ENCODE peak calls at places on chromosomes 4 and X, in five cellular contexts. E, J, Y, H and X are unnamed samples.

GRCh38 chr4:86497131-86497530 is 97.0 kb upstream of the PTPN13 start:
- DNase-seq in H (peak), E (no peak), J (no peak), Y (peak), X (peak)

GRCh38 chrX:132568291-132568690 is 79.5 kb upstream of the MBNL3 start:
- DNase-seq in H (no peak), E (no peak), Y (no peak), J (no peak), X (no peak)

GRCh38 chr4:185358514-185359433 is 37.0 kb downstream of the LRP2BP start:
- DNase-seq in H (peak), Y (peak), J (no peak), E (no peak), X (no peak)

GRCh38 chr4:42150653-42151567 is 1.5 kb downstream of the BEND4 start:
- DNase-seq in E (no peak), Y (no peak), J (peak), H (no peak), X (no peak)

GRCh38 chr4:48249378-48249777 is 20.3 kb downstream of the TEC start:
- DNase-seq in E (no peak), J (no peak), Y (no peak), H (no peak), X (no peak)

GRCh38 chrX:6053126-6053625 is 175.5 kb downstream of the NLGN4X start:
- DNase-seq in J (no peak), H (no peak), Y (no peak), E (no peak), X (no peak)

GRCh38 chrX:12007881-12008280 is 130.4 kb upstream of the FRMPD4 start:
- DNase-seq in H (peak), Y (peak), E (no peak), J (no peak), X (peak)

GRCh38 chrX:13688384-13688771 is 550 bp upstream of the RAB9A start:
- DNase-seq in J (no peak), E (no peak), Y (peak), H (no peak), X (no peak)

GRCh38 chrX:139222511-139223200 is 307.9 kb upstream of the F9 start:
- DNase-seq in E (no peak), H (no peak), J (no peak), Y (no peak), X (no peak)

GRCh38 chrX:30620125-30620524 is 33.1 kb upstream of the GK start:
- DNase-seq in Y (no peak), J (no peak), H (peak), E (no peak), X (no peak)

GRCh38 chr4:20368926-20369325 is 117.2 kb downstream of the SLIT2 start:
- DNase-seq in E (no peak), Y (no peak), H (peak), J (no peak), X (peak)

GRCh38 chr4:5696341-5696740 is 12.0 kb downstream of the EVC2 start:
- DNase-seq in J (no peak), E (no peak), Y (no peak), H (no peak), X (no peak)

GRCh38 chr4:128291096-128291495 is 3.5 kb upstream of the PGRMC2 start:
- DNase-seq in Y (no peak), E (no peak), H (no peak), J (no peak), X (no peak)

GRCh38 chrX:9738146-9738545 is 27.5 kb downstream of the GPR143 start:
- DNase-seq in Y (no peak), H (no peak), E (no peak), J (no peak), X (no peak)

GRCh38 chr4:88382621-88383020 is 4.0 kb downstream of the HERC6 start:
- DNase-seq in H (no peak), Y (peak), E (no peak), J (no peak), X (no peak)

GRCh38 chrX:85107407-85107806 is 103.7 kb downstream of the APOOL start:
- DNase-seq in H (no peak), E (no peak), J (no peak), Y (peak), X (peak)

GRCh38 chr4:182577411-182577810 is 334.2 kb downstream of the TENM3 start:
- DNase-seq in Y (no peak), E (no peak), J (no peak), H (no peak), X (no peak)

GRCh38 chrX:131975851-131976250 is 47.3 kb upstream of the STK26 start:
- DNase-seq in H (no peak), J (no peak), Y (no peak), E (no peak), X (no peak)

GRCh38 chrX:108299101-108299591 is 139.1 kb downstream of the COL4A6 start:
- DNase-seq in Y (peak), H (peak), E (no peak), J (peak), X (no peak)

GRCh38 chrX:2576793-2577192 is 76.0 kb upstream of the DHRSX start:
- DNase-seq in H (no peak), Y (peak), J (no peak), E (no peak), X (no peak)

GRCh38 chr4:64417974-64418373 is 8.7 kb upstream of the TECRL start:
- DNase-seq in E (peak), H (no peak), Y (peak), J (no peak), X (no peak)

GRCh38 chr4:153260553-153261306 is 56.5 kb downstream of the TRIM2 start:
- DNase-seq in J (peak), Y (no peak), H (peak), E (no peak), X (peak)

GRCh38 chr4:44996276-44996845 is 270.0 kb upstream of the GNPDA2 start:
- DNase-seq in J (no peak), Y (no peak), H (no peak), E (no peak), X (no peak)

GRCh38 chr4:158410272-158410671 is 111.4 kb upstream of the RXFP1 start:
- DNase-seq in Y (peak), H (peak), J (peak), E (no peak), X (peak)

GRCh38 chr4:55765070-55765469 is 54.5 kb upstream of the EXOC1L start:
- DNase-seq in H (no peak), J (no peak), E (no peak), Y (no peak), X (no peak)

GRCh38 chrX:38652934-38653442 is 91.6 kb downstream of the TSPAN7 start:
- DNase-seq in J (no peak), E (no peak), Y (no peak), H (no peak), X (no peak)

GRCh38 chr4:73917081-73917501 is 47.9 kb downstream of the CXCL1 start:
- DNase-seq in E (no peak), J (no peak), H (peak), Y (peak), X (peak)

GRCh38 chr4:121164291-121164690 is at the start of gene TNIP3:
- DNase-seq in E (no peak), J (no peak), H (peak), Y (peak), X (peak)

GRCh38 chrX:107579956-107580355 is 48.4 kb upstream of the PRPS1 start:
- DNase-seq in J (no peak), E (no peak), Y (peak), H (no peak), X (peak)

GRCh38 chrX:11472381-11472780 is 179.2 kb downstream of the AMELX start:
- DNase-seq in Y (no peak), E (no peak), H (no peak), J (no peak), X (no peak)

GRCh38 chr4:48340276-48340904 is 939 bp upstream of the SLAIN2 start:
- DNase-seq in Y (peak), J (peak), H (peak), E (no peak), X (peak)

GRCh38 chr4:118206627-118207026 is 146.2 kb downstream of the PRSS12 start:
- DNase-seq in H (peak), E (no peak), Y (no peak), J (no peak), X (peak)

GRCh38 chr4:148747721-148748268 is 305.6 kb upstream of the NR3C2 start:
- DNase-seq in Y (no peak), H (no peak), E (no peak), J (no peak), X (no peak)

GRCh38 chr4:159252491-159252890 is 149.6 kb downstream of the RAPGEF2 start:
- DNase-seq in Y (no peak), E (no peak), J (no peak), H (peak), X (no peak)

GRCh38 chrX:38987135-38987780 is 186.0 kb downstream of the MID1IP1 start:
- DNase-seq in J (no peak), E (no peak), Y (no peak), H (no peak), X (peak)

GRCh38 chrX:106178826-106179225 is 10.7 kb downstream of the PWWP3B start:
- DNase-seq in Y (no peak), H (no peak), E (no peak), J (peak), X (no peak)

GRCh38 chrX:106177982-106178321 is 9.8 kb downstream of the PWWP3B start:
- DNase-seq in H (no peak), J (no peak), E (no peak), Y (no peak), X (no peak)

DNA sequence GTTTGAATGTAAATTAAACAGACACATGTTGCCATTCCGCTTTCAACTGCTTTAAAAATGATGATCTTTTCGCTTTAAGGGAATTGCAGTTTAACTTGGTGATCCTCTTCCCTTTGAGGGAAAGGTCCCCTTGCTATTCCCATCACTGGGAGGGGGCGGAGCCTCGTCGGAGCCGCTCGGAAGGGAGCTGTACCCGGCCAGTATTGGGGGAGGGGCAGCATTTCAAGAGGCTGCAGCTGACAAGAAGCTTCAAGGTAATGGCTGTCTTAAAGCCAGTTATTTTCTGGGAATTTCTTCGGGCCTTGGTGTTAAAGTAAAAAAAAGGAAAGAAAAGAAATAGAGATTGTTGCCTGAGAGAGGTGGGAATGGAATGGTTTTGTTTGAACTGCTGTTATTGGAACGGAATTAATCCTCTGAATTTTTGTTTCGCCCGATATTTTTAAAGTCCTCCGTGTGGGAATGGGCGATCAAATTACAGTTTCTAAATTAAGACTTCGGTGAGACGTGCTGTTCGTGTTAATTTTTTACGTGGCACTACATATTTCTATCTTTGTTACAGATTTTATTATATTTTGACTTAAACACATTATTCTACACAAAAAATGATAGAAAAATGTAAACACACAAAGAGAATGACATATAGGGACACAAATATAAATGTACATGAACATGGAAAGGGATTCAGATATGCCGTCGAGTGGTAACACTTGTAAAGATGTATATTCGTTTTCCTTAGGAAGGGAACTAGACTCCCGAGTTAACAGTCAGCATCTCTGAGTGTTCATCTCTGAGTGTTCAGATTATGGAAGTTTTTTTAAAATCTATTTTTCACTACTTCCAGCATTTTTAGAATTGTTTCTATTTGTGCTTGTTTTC is 9.2 kb downstream of the PWWP3B start:
- DNase-seq in J (peak), Y (peak), E (peak), H (no peak), X (no peak)
- H3K4me3 ChIP-seq in J (peak), Y (no peak), E (peak), H (no peak), X (no peak)

DNA sequence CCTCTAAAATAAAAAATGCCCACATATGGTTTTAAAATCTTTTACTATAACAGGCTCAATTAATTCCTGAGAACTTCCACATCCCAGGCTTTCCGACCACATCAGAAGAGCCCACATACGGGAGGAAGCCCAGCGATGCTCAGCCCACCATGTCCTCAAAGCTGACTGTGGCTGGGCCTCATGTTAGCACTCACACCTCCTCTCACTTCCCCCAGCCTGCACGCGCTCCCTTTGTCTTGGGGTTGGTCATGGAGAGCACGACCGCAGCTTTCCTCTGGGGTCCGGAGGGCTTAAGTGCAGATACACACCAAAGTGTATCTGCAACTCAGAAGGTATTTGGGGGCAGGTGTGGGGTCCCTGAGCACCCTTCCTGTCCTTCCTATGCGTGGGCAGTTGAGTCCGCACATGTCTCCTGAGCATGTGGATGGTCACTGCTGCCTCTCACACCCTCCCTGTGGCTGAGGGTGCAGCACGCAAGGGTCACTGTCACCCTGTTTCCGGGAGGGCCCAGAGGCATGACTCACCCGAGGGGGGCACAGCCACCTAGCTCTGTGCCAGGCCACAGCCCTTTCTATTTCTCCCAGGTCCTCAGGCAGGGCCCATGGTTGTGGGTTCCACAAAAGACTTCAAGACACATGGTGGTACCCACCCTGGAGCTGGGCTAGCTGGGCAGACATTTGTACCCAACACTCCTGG is 21.2 kb downstream of the WDR1 start:
- DNase-seq in Y (no peak), H (no peak), J (no peak), E (peak), X (no peak)
- H3K4me3 ChIP-seq in Y (no peak), H (no peak), J (no peak), E (no peak), X (no peak)

GRCh38 chrX:101229155-101229554 is 9.6 kb downstream of the DRP2 start:
- DNase-seq in H (peak), Y (peak), E (no peak), J (no peak), X (peak)

GRCh38 chrX:101232316-101232715 is 12.7 kb downstream of the DRP2 start:
- DNase-seq in E (no peak), Y (no peak), J (no peak), H (no peak), X (no peak)

GRCh38 chrX:101231080-101231479 is 11.5 kb downstream of the DRP2 start:
- DNase-seq in Y (no peak), E (no peak), H (no peak), J (no peak), X (no peak)

DNA sequence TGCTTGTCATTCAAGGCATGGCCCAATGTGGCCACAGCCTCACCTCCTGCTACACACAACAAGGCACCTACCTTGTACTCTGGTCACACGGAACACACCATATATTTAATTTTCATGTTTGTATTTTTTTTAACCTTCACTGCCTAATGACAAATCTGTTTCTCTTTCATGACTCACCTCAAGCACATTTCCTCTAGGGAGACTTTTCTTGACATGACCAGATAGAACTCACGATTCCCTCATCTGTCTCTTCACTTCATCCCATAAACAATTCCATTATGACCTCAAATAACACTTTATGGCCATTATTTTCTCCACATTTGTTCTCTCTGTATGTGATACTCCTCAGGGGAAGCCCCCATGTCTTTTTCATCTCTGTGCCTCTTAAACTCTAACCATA is 11.1 kb downstream of the DRP2 start:
- DNase-seq in H (no peak), J (no peak), E (no peak), Y (peak), X (peak)
- H3K4me3 ChIP-seq in H (no peak), J (no peak), E (no peak), Y (no peak), X (no peak)

DNA sequence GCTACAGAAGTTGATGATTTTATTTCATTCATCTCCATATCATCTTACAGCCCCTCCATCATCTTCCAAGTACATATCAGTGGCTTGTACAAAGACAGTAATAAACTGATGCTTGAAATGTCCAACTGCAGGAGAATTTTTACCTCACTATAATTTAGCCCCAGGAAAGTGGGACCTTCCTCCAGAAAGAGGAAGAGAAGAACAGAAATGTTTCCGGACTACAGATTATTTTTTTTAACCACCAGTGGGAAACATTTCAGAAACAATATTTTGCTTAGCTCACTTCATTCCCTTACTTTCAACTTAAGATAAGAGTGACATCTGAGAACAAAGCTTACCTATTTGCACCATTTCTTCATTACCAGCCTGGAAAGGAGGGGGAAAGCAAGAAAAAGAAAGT is 2.0 kb downstream of the ADAMTS3 start:
- DNase-seq in J (no peak), H (no peak), E (no peak), Y (no peak), X (no peak)
- H3K4me3 ChIP-seq in J (peak), H (peak), E (no peak), Y (no peak), X (no peak)

DNA sequence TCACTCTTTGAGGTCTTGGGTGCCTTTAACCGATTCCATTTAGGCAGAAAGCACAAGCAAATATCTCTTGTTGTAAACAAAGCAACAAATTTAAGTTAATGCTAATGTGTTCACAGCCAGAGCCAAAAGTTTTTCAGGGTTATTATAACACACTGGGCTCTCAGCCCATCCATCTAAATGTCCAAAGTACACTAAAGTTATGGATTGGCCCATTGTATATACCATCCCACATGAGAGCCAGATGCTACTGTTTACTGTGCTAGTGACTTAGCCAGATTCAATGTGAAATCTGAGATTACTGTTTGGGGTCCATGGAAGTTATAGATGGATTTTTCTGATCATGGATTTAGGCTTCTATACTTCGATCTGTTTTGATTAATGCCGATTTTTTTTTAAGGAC is 186.7 kb downstream of the LARP7 start:
- DNase-seq in E (no peak), J (no peak), Y (no peak), H (no peak), X (no peak)
- H3K4me3 ChIP-seq in E (no peak), J (no peak), Y (no peak), H (no peak), X (no peak)

DNA sequence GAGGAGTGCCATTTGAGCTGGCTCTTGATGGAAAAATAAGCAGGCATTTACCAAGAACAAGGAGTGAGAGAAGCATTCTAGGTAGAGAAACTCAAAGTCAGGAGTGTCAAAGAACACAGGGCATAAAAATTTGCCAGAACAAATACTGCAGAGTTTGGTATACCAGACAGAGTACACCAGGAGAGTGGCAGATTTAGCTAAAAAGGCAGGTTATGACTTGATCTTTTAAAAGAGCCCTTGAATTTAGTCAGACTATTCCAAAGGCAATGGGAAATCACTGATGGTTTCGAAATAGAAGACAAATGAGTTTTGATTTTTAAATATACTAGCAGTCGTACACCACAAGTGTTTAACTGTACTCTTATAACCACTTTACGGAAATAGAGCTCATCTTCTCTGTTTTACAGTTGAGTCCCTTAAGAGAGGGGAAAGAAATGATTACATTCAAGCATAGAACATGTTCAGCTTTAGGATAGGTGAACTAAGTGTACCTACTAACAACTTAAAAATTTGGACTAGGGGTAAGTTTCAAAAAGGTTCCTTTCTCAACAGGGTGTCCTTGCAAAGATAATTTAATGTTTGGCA is 10.2 kb downstream of the UBE2D3 start:
- DNase-seq in H (no peak), Y (peak), E (no peak), J (no peak), X (no peak)
- H3K4me3 ChIP-seq in H (no peak), Y (no peak), E (no peak), J (no peak), X (no peak)

GRCh38 chrX:7147978-7148824 is at the start of gene PUDP:
- DNase-seq in E (peak), Y (peak), J (peak), H (peak), X (peak)

GRCh38 chrX:7147431-7147977 is at the start of gene STS:
- DNase-seq in H (peak), E (peak), Y (no peak), J (peak), X (no peak)

GRCh38 chrX:7146703-7147430 is 645 bp upstream of the STS start:
- DNase-seq in E (no peak), J (no peak), Y (no peak), H (peak), X (no peak)

GRCh38 chrX:7145454-7145853 is 2.1 kb upstream of the STS start:
- DNase-seq in Y (peak), J (no peak), H (no peak), E (no peak), X (peak)

GRCh38 chrX:7146026-7146702 is 1.3 kb upstream of the STS start:
- DNase-seq in J (no peak), H (no peak), E (no peak), Y (no peak), X (no peak)
- H3K4me3 ChIP-seq in J (no peak), H (no peak), E (no peak), Y (no peak), X (no peak)